ENCODE peak calls at places on chromosomes 16 and 17, in nine cellular contexts. G, C, F, V, B, R, P, W and Q are unnamed samples.

GRCh38 chr17:78993241-78993956 is 13.7 kb upstream of the LGALS3BP start:
- DNase-seq in G (no peak), C (peak), F (peak), V (peak), B (peak), R (no peak), P (peak), W (no peak), Q (peak)

GRCh38 chr17:54261465-54261864 is 438.7 kb downstream of the KIF2B start:
- DNase-seq in G (no peak), C (no peak), F (no peak), V (no peak), B (no peak), R (no peak), P (no peak), W (no peak), Q (no peak)

GRCh38 chr17:83196973-83197880 is 117.8 kb downstream of the METRNL start:
- DNase-seq in G (no peak), C (no peak), F (peak), V (no peak), B (no peak), R (no peak), P (peak), W (no peak), Q (no peak)

GRCh38 chr16:87465306-87465705 is 27.5 kb downstream of the ZCCHC14 start:
- DNase-seq in G (peak), C (no peak), F (peak), V (peak), B (peak), R (no peak), P (peak), W (no peak), Q (no peak)

GRCh38 chr16:80570106-80570478 is 29.3 kb downstream of the DYNLRB2 start:
- DNase-seq in G (no peak), C (no peak), F (no peak), V (no peak), B (no peak), R (no peak), P (no peak), W (no peak), Q (no peak)

GRCh38 chr17:17350491-17351355 is 47.5 kb downstream of the NT5M start:
- DNase-seq in G (no peak), C (peak), F (no peak), V (peak), B (no peak), R (peak), P (peak), W (no peak), Q (no peak)

GRCh38 chr16:85541619-85542547 is 71.2 kb upstream of the GSE1 start:
- DNase-seq in G (no peak), C (no peak), F (no peak), V (no peak), B (no peak), R (no peak), P (no peak), W (no peak), Q (no peak)

GRCh38 chr17:50133028-50133768 is 3.2 kb upstream of the SAMD14 start:
- DNase-seq in G (no peak), C (no peak), F (no peak), V (peak), B (no peak), R (no peak), P (peak), W (no peak), Q (no peak)

GRCh38 chr16:65757064-65757463 is 609.4 kb upstream of the CDH5 start:
- DNase-seq in G (no peak), C (no peak), F (no peak), V (no peak), B (no peak), R (no peak), P (no peak), W (no peak), Q (no peak)

GRCh38 chr16:68200120-68200783 is 35.7 kb downstream of the ESRP2 start:
- DNase-seq in G (no peak), C (no peak), F (no peak), V (peak), B (no peak), R (no peak), P (no peak), W (no peak), Q (no peak)

GRCh38 chr16:88817785-88818609 is 6.3 kb upstream of the APRT start:
- DNase-seq in G (no peak), C (no peak), F (no peak), V (no peak), B (no peak), R (no peak), P (no peak), W (no peak), Q (no peak)

GRCh38 chr17:65783845-65784334 is 222.4 kb upstream of the AXIN2 start:
- DNase-seq in G (no peak), C (no peak), F (peak), V (peak), B (peak), R (no peak), P (no peak), W (no peak), Q (no peak)

GRCh38 chr16:22318690-22319358 is 21.6 kb downstream of the POLR3E start:
- DNase-seq in G (no peak), C (peak), F (no peak), V (peak), B (peak), R (peak), P (peak), W (no peak), Q (no peak)

GRCh38 chr17:75707096-75707720 is 14.1 kb upstream of the ITGB4 start:
- DNase-seq in G (no peak), C (no peak), F (no peak), V (no peak), B (peak), R (no peak), P (no peak), W (no peak), Q (no peak)

GRCh38 chr16:30948956-30949654 is at the start of gene ORAI3:
- DNase-seq in G (peak), C (peak), F (no peak), V (peak), B (peak), R (peak), P (peak), W (no peak), Q (peak)

GRCh38 chr16:52372313-52372712 is 174.6 kb downstream of the TOX3 start:
- DNase-seq in G (no peak), C (no peak), F (no peak), V (no peak), B (no peak), R (no peak), P (no peak), W (no peak), Q (no peak)

GRCh38 chr17:59361916-59362810 is 30.7 kb downstream of the YPEL2 start:
- DNase-seq in G (no peak), C (no peak), F (peak), V (peak), B (no peak), R (peak), P (no peak), W (no peak), Q (no peak)

GRCh38 chr17:34998205-34998604 is 17.9 kb downstream of the LIG3 start:
- DNase-seq in G (peak), C (peak), F (peak), V (peak), B (no peak), R (peak), P (peak), W (no peak), Q (peak)

GRCh38 chr17:79463421-79464309 is 147.2 kb downstream of the RBFOX3 start:
- DNase-seq in G (no peak), C (no peak), F (no peak), V (no peak), B (no peak), R (no peak), P (no peak), W (no peak), Q (no peak)

GRCh38 chr17:76927577-76927976 is 59.4 kb downstream of the MGAT5B start:
- DNase-seq in G (no peak), C (no peak), F (no peak), V (no peak), B (no peak), R (no peak), P (no peak), W (no peak), Q (no peak)

GRCh38 chr17:27569257-27569722 is 61.7 kb upstream of the LGALS9 start:
- DNase-seq in G (peak), C (peak), F (no peak), V (no peak), B (peak), R (peak), P (no peak), W (no peak), Q (no peak)

GRCh38 chr16:86768999-86769398 is 190.7 kb downstream of the FOXL1 start:
- DNase-seq in G (no peak), C (no peak), F (no peak), V (no peak), B (peak), R (no peak), P (no peak), W (no peak), Q (no peak)

GRCh38 chr17:66354981-66355380 is 52.6 kb downstream of the PRKCA start:
- DNase-seq in G (no peak), C (no peak), F (peak), V (no peak), B (no peak), R (no peak), P (no peak), W (no peak), Q (no peak)

GRCh38 chr17:39462644-39463375 is 1.5 kb downstream of the CDK12 start:
- DNase-seq in G (peak), C (peak), F (no peak), V (peak), B (no peak), R (no peak), P (peak), W (no peak), Q (no peak)

GRCh38 chr16:86909359-86910145 is 331.2 kb downstream of the FOXL1 start:
- DNase-seq in G (no peak), C (no peak), F (no peak), V (no peak), B (no peak), R (no peak), P (no peak), W (no peak), Q (no peak)

GRCh38 chr16:77585852-77586251 is 136.5 kb upstream of the NUDT7 start:
- DNase-seq in G (no peak), C (no peak), F (no peak), V (no peak), B (peak), R (no peak), P (no peak), W (no peak), Q (peak)

GRCh38 chr17:75350706-75351105 is 54.8 kb downstream of the GRB2 start:
- DNase-seq in G (peak), C (peak), F (no peak), V (no peak), B (no peak), R (no peak), P (no peak), W (no peak), Q (no peak)

GRCh38 chr17:29732613-29733012 is 109.9 kb upstream of the CORO6 start:
- DNase-seq in G (no peak), C (no peak), F (no peak), V (no peak), B (no peak), R (no peak), P (no peak), W (no peak), Q (no peak)

GRCh38 chr16:89357055-89357454 is 133.3 kb downstream of the ANKRD11 start:
- DNase-seq in G (no peak), C (no peak), F (no peak), V (no peak), B (no peak), R (no peak), P (peak), W (no peak), Q (no peak)

GRCh38 chr16:71628810-71629209 is 2.8 kb downstream of the MARVELD3 start:
- DNase-seq in G (peak), C (no peak), F (no peak), V (no peak), B (no peak), R (no peak), P (no peak), W (no peak), Q (no peak)

GRCh38 chr17:65660947-65661346 is 99.5 kb upstream of the AXIN2 start:
- DNase-seq in G (no peak), C (no peak), F (peak), V (peak), B (no peak), R (no peak), P (no peak), W (no peak), Q (no peak)

GRCh38 chr17:65320856-65321255 is 183.7 kb downstream of the RGS9 start:
- DNase-seq in G (no peak), C (no peak), F (no peak), V (no peak), B (no peak), R (no peak), P (no peak), W (no peak), Q (no peak)

GRCh38 chr16:6573577-6573976 is 759.1 kb upstream of the RBFOX1 start:
- DNase-seq in G (no peak), C (peak), F (no peak), V (no peak), B (no peak), R (peak), P (peak), W (no peak), Q (peak)

GRCh38 chr17:81703747-81704654 is 834 bp downstream of the MRPL12 start:
- DNase-seq in G (no peak), C (no peak), F (no peak), V (no peak), B (no peak), R (no peak), P (no peak), W (no peak), Q (no peak)

GRCh38 chr16:50259334-50260205 is 6.8 kb upstream of the ADCY7 start:
- DNase-seq in G (peak), C (peak), F (peak), V (no peak), B (no peak), R (no peak), P (peak), W (no peak), Q (no peak)

GRCh38 chr17:60065867-60066266 is 12.9 kb downstream of the HEATR6 start:
- DNase-seq in G (no peak), C (no peak), F (no peak), V (no peak), B (no peak), R (no peak), P (no peak), W (no peak), Q (no peak)

GRCh38 chr16:24504467-24505345 is 34.7 kb upstream of the RBBP6 start:
- DNase-seq in G (peak), C (peak), F (peak), V (peak), B (peak), R (no peak), P (no peak), W (no peak), Q (peak)